ENCODE peak calls at places on chromosomes 1 and 21, in nine cellular contexts. B is fibroblast of lung, A is Panc1, P is cardiac fibroblast, G is prostate gland, D is fibroblast of pulmonary artery, M is mucosa of descending colon, R is AG04450, L is neural progenitor cell. J is an unnamed sample.
A peak's percentile ranks its signal among the peaks of the same experiment; 100 is the strongest.

GRCh38 chr1:5503556-5504363 is 488.5 kb downstream of the NPHP4 start:
- DNase-seq in B (no peak), A (no peak), P (no peak), G (no peak), D (no peak), M (no peak), R (no peak), L (no peak), J (no peak)

GRCh38 chr1:30378991-30379581 is 344.3 kb downstream of the MATN1 start:
- DNase-seq in B (peak; percentile 97), A (no peak), P (peak; percentile 66), G (no peak), D (peak; percentile 43), M (no peak), R (peak; percentile 20), L (peak; percentile 23), J (peak; percentile 85)

GRCh38 chr1:183942933-183943693 is 94.4 kb downstream of the COLGALT2 start:
- DNase-seq in B (peak; percentile 100), A (peak; percentile 54), P (peak; percentile 95), G (no peak), D (peak; percentile 88), M (no peak), R (peak; percentile 81), L (peak; percentile 84), J (peak; percentile 100)

GRCh38 chr1:183723571-183723970 is 70.5 kb upstream of the APOBEC4 start:
- DNase-seq in B (no peak), A (no peak), P (peak; percentile 15), G (no peak), D (no peak), M (no peak), R (no peak), L (no peak), J (no peak)

GRCh38 chr1:90371106-90371813 is 345.8 kb downstream of the BARHL2 start:
- DNase-seq in B (peak; percentile 87), A (no peak), P (no peak), G (no peak), D (no peak), M (no peak), R (no peak), L (no peak), J (no peak)

GRCh38 chr1:178706467-178706866 is 18.6 kb upstream of the RALGPS2 start:
- DNase-seq in B (peak; percentile 68), A (no peak), P (peak; percentile 80), G (peak; percentile 10), D (peak; percentile 70), M (no peak), R (no peak), L (no peak), J (peak; percentile 69)

GRCh38 chr1:7255303-7256058 is 470.2 kb downstream of the CAMTA1 start:
- DNase-seq in B (peak; percentile 66), A (no peak), P (no peak), G (peak; percentile 1), D (peak; percentile 4), M (no peak), R (no peak), L (no peak), J (peak; percentile 84)

GRCh38 chr1:175356727-175357126 is 164.2 kb upstream of the KIAA0040 start:
- DNase-seq in B (no peak), A (no peak), P (no peak), G (no peak), D (no peak), M (no peak), R (no peak), L (no peak), J (no peak)

GRCh38 chr1:906532-907420 is 16.9 kb upstream of the SAMD11 start:
- DNase-seq in B (peak; percentile 70), A (no peak), P (peak; percentile 58), G (peak; percentile 4), D (no peak), M (peak; percentile 70), R (no peak), L (peak; percentile 11), J (peak; percentile 66)

GRCh38 chr1:228748431-228748830 is 13.2 kb downstream of the RHOU start:
- DNase-seq in B (no peak), A (no peak), P (no peak), G (no peak), D (no peak), M (no peak), R (no peak), L (no peak), J (no peak)

GRCh38 chr1:228228601-228229074 is 20.8 kb downstream of the OBSCN start:
- DNase-seq in B (peak; percentile 84), A (peak; percentile 51), P (peak; percentile 90), G (no peak), D (peak; percentile 36), M (no peak), R (peak; percentile 48), L (no peak), J (peak; percentile 89)

GRCh38 chr1:97063532-97063931 is 341.9 kb downstream of the PTBP2 start:
- DNase-seq in B (no peak), A (no peak), P (no peak), G (no peak), D (peak; percentile 10), M (no peak), R (no peak), L (no peak), J (no peak)

GRCh38 chr1:203359010-203359571 is 8.2 kb upstream of the FMOD start:
- DNase-seq in B (peak; percentile 6), A (no peak), P (peak; percentile 85), G (no peak), D (peak; percentile 69), M (no peak), R (no peak), L (no peak), J (peak; percentile 60)

DNA sequence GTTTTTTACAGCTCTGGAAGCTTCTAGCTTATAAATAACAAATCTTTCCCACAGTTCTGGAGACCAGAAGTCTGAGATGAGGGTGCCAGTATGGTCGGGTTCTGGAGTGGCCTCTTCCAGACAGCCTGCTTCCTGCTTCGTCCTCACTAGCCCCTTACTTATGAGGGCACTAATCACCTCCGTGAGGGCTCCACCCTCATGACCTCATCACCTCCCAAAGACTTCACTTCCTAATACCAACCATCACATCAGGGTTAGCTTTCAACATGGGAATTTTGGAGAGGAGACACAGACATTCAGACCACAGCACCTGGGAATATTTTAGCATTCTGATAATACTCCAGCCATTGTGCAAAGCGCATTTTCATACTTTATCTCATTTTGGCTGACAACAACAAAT is 223.7 kb upstream of the IRF2BP2 start:
- DNase-seq in B (no peak), A (no peak), P (no peak), G (no peak), D (no peak), M (no peak), R (no peak), L (no peak), J (no peak)
- H3K4me3 ChIP-seq in B (no peak overlapping the region), A (no peak overlapping the region), P (no peak overlapping the region), G (no peak overlapping the region), D (no peak overlapping the region), M (no peak overlapping the region), R (no peak overlapping the region), L (no peak overlapping the region), J (no peak overlapping the region)

GRCh38 chr1:152626688-152627087 is 3.8 kb upstream of the LCE3A start:
- DNase-seq in B (no peak), A (no peak), P (no peak), G (no peak), D (no peak), M (no peak), R (no peak), L (no peak), J (no peak)

GRCh38 chr1:152621993-152622392 is 910 bp downstream of the LCE3A start:
- DNase-seq in B (no peak), A (no peak), P (no peak), G (no peak), D (no peak), M (no peak), R (no peak), L (no peak), J (no peak)

GRCh38 chr1:152622803-152623202 is at the start of gene LCE3A:
- DNase-seq in B (no peak), A (no peak), P (no peak), G (no peak), D (no peak), M (no peak), R (no peak), L (no peak), J (no peak)

GRCh38 chr1:152623203-152623844 is 421 bp upstream of the LCE3A start:
- DNase-seq in B (no peak), A (no peak), P (no peak), G (no peak), D (no peak), M (no peak), R (no peak), L (no peak), J (no peak)
- TF ChIP-seq CTCF in B (no peak), A (peak; percentile 59), P (no peak), G (no peak), D (no peak), M (no peak), R (no peak), L (no peak), J (peak; percentile 11)

DNA sequence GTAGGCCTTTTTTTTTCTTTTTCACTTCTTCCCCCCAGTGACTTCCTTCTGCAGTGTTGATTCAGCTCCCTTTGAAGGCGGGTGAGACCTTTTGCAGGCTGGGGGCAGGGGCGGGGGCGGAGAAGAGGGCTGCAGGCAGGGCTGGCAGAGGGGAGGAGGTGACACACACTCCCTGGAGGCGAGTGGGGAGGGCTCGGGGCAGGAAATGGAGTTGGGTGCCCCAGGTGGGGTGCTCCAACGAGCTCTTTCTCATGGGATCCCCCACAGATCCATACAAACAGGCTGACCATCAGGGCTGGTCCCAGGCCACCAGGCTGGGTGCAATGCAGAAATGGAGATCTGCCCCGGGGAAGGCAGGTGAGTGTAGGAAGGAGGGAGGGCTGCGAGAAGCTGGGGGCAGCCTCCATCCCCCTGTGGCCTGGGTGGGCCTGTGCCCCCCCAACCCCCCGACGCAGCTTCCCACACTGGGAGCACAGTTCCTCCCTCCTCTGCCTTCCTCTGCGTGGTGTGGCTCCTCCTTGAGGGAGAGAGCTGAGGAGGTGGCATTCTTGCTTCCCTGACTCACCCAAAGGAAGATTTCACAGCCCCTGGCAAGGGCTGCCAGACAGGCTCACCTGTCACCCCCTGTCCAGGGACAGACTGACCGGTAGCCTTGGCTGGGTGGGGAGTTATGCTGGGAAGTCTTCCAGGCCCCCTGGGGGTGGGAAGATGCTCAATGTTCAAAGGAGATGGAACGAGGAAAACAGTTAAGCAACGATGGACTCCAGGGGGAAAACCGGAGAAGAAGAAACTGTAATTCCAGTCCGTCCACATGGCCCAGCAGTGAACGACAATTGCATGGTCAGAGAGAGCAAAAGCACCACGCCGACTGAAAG is 7.1 kb upstream of the ITGB2 start:
- DNase-seq in B (peak; percentile 72), A (no peak), P (peak; percentile 56), G (no peak), D (peak; percentile 49), M (peak; percentile 68), R (no peak), L (no peak), J (peak; percentile 69)
- H3K4me3 ChIP-seq in B (no peak overlapping the region), A (no peak overlapping the region), P (no peak overlapping the region), G (no peak overlapping the region), D (no peak overlapping the region), M (no peak overlapping the region), R (no peak overlapping the region), L (no peak overlapping the region), J (no peak overlapping the region)

GRCh38 chr1:157262891-157263290 is 124.7 kb upstream of the ETV3 start:
- DNase-seq in B (no peak), A (no peak), P (no peak), G (no peak), D (no peak), M (no peak), R (no peak), L (no peak), J (no peak)

DNA sequence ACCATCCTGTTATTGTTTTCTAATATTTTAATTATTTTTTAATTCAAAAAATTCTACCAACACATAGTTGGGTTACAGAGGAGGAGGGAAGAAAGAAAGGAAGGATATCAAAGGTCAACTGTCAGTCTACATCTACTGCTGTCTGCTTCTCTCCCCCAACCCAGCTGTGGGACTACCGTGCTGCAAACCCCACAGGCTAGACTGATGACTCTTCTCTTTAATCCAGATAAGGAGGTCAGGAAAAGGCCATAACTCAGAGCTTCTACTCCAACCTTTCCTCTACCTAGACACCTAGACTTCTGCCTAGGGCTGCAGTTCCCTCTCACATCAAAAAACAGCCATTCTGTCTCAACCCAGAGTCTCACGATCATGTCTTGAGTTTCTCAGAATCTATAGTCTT is 124.2 kb upstream of the ETV3 start:
- DNase-seq in B (no peak), A (no peak), P (no peak), G (no peak), D (no peak), M (no peak), R (no peak), L (no peak), J (no peak)
- TF ChIP-seq CTCF in B (no peak), A (no peak), P (no peak), G (no peak), D (no peak), M (no peak), R (no peak), L (no peak), J (no peak)

J was measured in fibroblast of mammary gland.